ENCODE peak calls at places on chromosomes 1 and 21, in five cellular contexts. Y is heart left ventricle, V is left ventricle myocardium inferior, U is uterus, R is aorta. A is an unnamed sample.

GRCh38 chr1:11550664-11551283 is 71.8 kb downstream of the DISP3 start:
- DNase-seq in V (peak), Y (peak), U (no peak), R (no peak), A (no peak)

GRCh38 chr1:51648180-51649109 is 31.6 kb downstream of the OSBPL9 start:
- DNase-seq in U (peak), V (no peak), R (no peak), Y (no peak), A (no peak)

GRCh38 chr1:7558921-7559869 is 211.9 kb upstream of the VAMP3 start:
- DNase-seq in Y (no peak), U (no peak), V (no peak), R (no peak), A (no peak)

GRCh38 chr21:45288441-45288841 is 746 bp upstream of the POFUT2 start:
- DNase-seq in U (no peak), R (no peak), Y (no peak), V (no peak), A (no peak)

GRCh38 chr1:33130297-33130696 is 49.3 kb downstream of the AZIN2 start:
- DNase-seq in U (no peak), Y (no peak), R (no peak), V (no peak), A (no peak)

GRCh38 chr1:37479255-37480124 is 5.1 kb downstream of the ZC3H12A start:
- DNase-seq in R (peak), V (peak), U (peak), Y (peak), A (no peak)

GRCh38 chr1:56963667-56964066 is 2.1 kb downstream of the C8B start:
- DNase-seq in U (no peak), V (no peak), R (no peak), Y (no peak), A (no peak)

GRCh38 chr1:37035828-37036666 is 1.7 kb upstream of the GRIK3 start:
- DNase-seq in U (no peak), V (no peak), R (no peak), Y (no peak), A (no peak)

GRCh38 chr1:232140419-232141166 is 489.3 kb downstream of the SIPA1L2 start:
- DNase-seq in U (no peak), R (no peak), Y (no peak), V (no peak), A (no peak)

GRCh38 chr1:41726899-41727748 is 191.6 kb downstream of the HIVEP3 start:
- DNase-seq in V (peak), R (peak), U (no peak), Y (peak), A (no peak)

GRCh38 chr1:56569661-56570060 is 9.7 kb downstream of the PLPP3 start:
- DNase-seq in U (no peak), R (no peak), Y (no peak), V (no peak), A (no peak)

GRCh38 chr21:31688603-31689368 is 29.3 kb downstream of the SOD1 start:
- DNase-seq in U (no peak), V (no peak), Y (no peak), R (no peak), A (no peak)

GRCh38 chr1:20290624-20291597 is at the start of gene VWA5B1:
- DNase-seq in Y (no peak), R (no peak), V (no peak), U (no peak), A (no peak)

GRCh38 chr21:39696620-39697019 is 48.4 kb upstream of the IGSF5 start:
- DNase-seq in U (no peak), Y (no peak), R (no peak), V (no peak), A (no peak)

GRCh38 chr1:112723511-112723839 is 8.3 kb upstream of the PPM1J start:
- DNase-seq in U (no peak), Y (no peak), R (no peak), V (no peak), A (no peak)

GRCh38 chr1:153777648-153778047 is 2.4 kb downstream of the SLC27A3 start:
- DNase-seq in U (peak), Y (no peak), R (no peak), V (no peak), A (no peak)

GRCh38 chr1:153386500-153386901 is 4.4 kb downstream of the S100A8 start:
- DNase-seq in R (peak), V (peak), Y (peak), U (no peak), A (peak)

GRCh38 chr1:150127464-150127863 is 22.3 kb upstream of the PLEKHO1 start:
- DNase-seq in R (no peak), Y (no peak), V (no peak), U (no peak), A (no peak)

GRCh38 chr1:234893725-234894630 is 234.7 kb downstream of the TOMM20 start:
- DNase-seq in U (no peak), R (no peak), V (no peak), Y (no peak), A (no peak)

GRCh38 chr1:228084797-228085196 is 2.3 kb downstream of the ARF1 start:
- DNase-seq in Y (no peak), R (no peak), U (no peak), V (peak), A (no peak)

GRCh38 chr1:115258302-115258866 is 79.7 kb downstream of the NGF start:
- DNase-seq in Y (no peak), V (no peak), R (no peak), U (no peak), A (no peak)

GRCh38 chr1:44810101-44810761 is 1.9 kb downstream of the BTBD19 start:
- DNase-seq in Y (no peak), R (peak), V (peak), U (no peak), A (no peak)

GRCh38 chr21:45473496-45474322 is 68.5 kb downstream of the SLC19A1 start:
- DNase-seq in Y (no peak), V (no peak), U (no peak), R (no peak), A (no peak)

GRCh38 chr1:239831577-239832355 is 259.9 kb upstream of the FMN2 start:
- DNase-seq in R (no peak), Y (no peak), V (no peak), U (no peak), A (no peak)

GRCh38 chr1:176165573-176165972 is 41.5 kb downstream of the COP1 start:
- DNase-seq in V (no peak), Y (no peak), R (no peak), U (no peak), A (no peak)

GRCh38 chr1:6358144-6358624 is 35.4 kb downstream of the ACOT7 start:
- DNase-seq in Y (no peak), V (no peak), R (no peak), U (no peak), A (no peak)

GRCh38 chr1:94061513-94062443 is 59.2 kb downstream of the ABCA4 start:
- DNase-seq in Y (peak), V (peak), R (peak), U (peak), A (no peak)

GRCh38 chr1:185017966-185018365 is 27.4 kb upstream of the RNF2 start:
- DNase-seq in Y (no peak), V (no peak), U (no peak), R (no peak), A (no peak)

GRCh38 chr1:15849775-15850449 is 2.4 kb downstream of the SPEN start:
- DNase-seq in V (peak), R (peak), Y (peak), U (peak), A (peak)

GRCh38 chr1:235461954-235462353 is 42.3 kb downstream of the B3GALNT2 start:
- DNase-seq in Y (no peak), U (no peak), R (no peak), V (no peak), A (no peak)

GRCh38 chr1:228093050-228093906 is 9.8 kb downstream of the C1orf35 start:
- DNase-seq in U (no peak), R (no peak), Y (no peak), V (no peak), A (no peak)

GRCh38 chr1:77834771-77835334 is 53.6 kb upstream of the NEXN start:
- DNase-seq in Y (peak), R (no peak), V (no peak), U (peak), A (no peak)

GRCh38 chr1:40386796-40387195 is 13.3 kb downstream of the SMAP2 start:
- DNase-seq in R (no peak), Y (no peak), V (no peak), U (no peak), A (no peak)
- H3K27ac ChIP-seq in R (no peak), Y (peak), V (peak), U (peak), A (peak)

GRCh38 chr1:199079994-199080393 is 441.2 kb downstream of the PTPRC start:
- DNase-seq in V (no peak), Y (no peak), R (no peak), U (no peak), A (no peak)
- H3K27ac ChIP-seq in V (no peak), Y (no peak), R (no peak), U (no peak), A (peak)

DNA sequence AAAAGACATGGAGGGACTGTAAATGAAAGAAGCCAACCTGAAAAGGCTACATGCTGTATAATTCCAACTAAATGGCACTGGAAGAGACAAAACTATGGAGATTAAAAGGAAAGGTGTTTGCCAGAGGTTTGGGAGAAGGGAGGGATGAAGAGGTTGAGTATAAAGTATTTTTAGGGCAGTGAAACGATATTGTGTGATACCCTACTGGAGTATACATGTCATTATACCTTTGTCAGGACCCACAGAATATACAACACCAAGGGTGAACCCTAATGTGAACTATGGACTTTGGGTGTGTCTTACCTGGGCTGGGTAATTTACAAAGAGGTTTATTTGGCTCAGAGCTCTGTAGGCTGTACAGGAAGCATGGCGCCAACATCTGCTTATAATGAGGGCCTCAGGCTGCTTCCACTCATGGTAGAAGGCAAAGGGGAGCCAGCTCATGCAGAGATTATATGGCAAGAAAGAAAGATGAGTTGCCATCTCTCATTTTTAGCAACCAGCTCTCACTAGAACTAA is 73.4 kb downstream of the CD2 start:
- DNase-seq in Y (no peak), R (no peak), U (no peak), V (no peak), A (no peak)
- H3K27ac ChIP-seq in Y (no peak), R (no peak), U (no peak), V (no peak), A (no peak)

DNA sequence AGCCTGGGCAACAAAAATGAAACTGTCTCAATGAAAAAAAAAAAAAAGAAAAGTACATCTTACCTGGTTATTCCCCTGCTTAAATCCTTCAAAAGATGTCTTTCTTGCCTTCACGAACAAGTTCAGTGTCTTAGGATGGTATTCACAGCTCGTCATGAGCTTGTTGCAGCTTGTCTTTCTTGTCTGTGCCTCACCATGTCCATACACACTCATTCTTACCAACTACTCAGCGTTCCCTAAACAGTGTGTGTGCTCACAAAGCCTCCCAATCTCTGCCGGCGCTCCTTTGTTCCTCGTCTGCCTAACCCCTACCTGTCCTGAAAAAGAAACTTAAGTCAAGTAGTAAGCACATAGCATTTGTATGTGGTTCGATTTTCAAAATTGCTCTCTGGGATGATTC is 31.1 kb downstream of the UBE4B start:
- DNase-seq in V (no peak), U (no peak), Y (no peak), R (no peak), A (no peak)
- H3K27ac ChIP-seq in V (peak), U (peak), Y (no peak), R (no peak), A (no peak)

A was measured in caudate nucleus.